ENCODE peak calls at places on chromosomes 16 and 17, in seven cellular contexts. One of them, this sample, is unnamed.

GRCh38 chr16:84532855-84533486 is 28.5 kb upstream of the MEAK7 start:
- DNase-seq in epithelial cell of esophagus: no peak
- DNase-seq in choroid plexus epithelial cell: peak
- DNase-seq in heart right ventricle: no peak
- DNase-seq in dorsolateral prefrontal cortex: no peak
- DNase-seq in adrenal gland: no peak
- DNase-seq in hepatocyte: no peak
- DNase-seq in this sample: no peak

GRCh38 chr16:15811778-15812750 is 44.8 kb downstream of the MYH11 start:
- DNase-seq in hepatocyte: peak
- DNase-seq in adrenal gland: no peak
- DNase-seq in choroid plexus epithelial cell: peak
- DNase-seq in dorsolateral prefrontal cortex: peak
- DNase-seq in heart right ventricle: peak
- DNase-seq in epithelial cell of esophagus: peak
- DNase-seq in this sample: no peak

GRCh38 chr17:56891751-56892150 is 22.1 kb downstream of the TRIM25 start:
- DNase-seq in dorsolateral prefrontal cortex: no peak
- DNase-seq in adrenal gland: no peak
- DNase-seq in epithelial cell of esophagus: no peak
- DNase-seq in heart right ventricle: no peak
- DNase-seq in choroid plexus epithelial cell: no peak
- DNase-seq in hepatocyte: no peak
- DNase-seq in this sample: peak

GRCh38 chr17:7122386-7122785 is 7.8 kb upstream of the ASGR2 start:
- DNase-seq in heart right ventricle: no peak
- DNase-seq in adrenal gland: no peak
- DNase-seq in choroid plexus epithelial cell: peak
- DNase-seq in hepatocyte: no peak
- DNase-seq in dorsolateral prefrontal cortex: no peak
- DNase-seq in epithelial cell of esophagus: no peak
- DNase-seq in this sample: no peak

GRCh38 chr17:11999715-12000114 is 2.4 kb upstream of the ZNF18 start:
- DNase-seq in dorsolateral prefrontal cortex: no peak
- DNase-seq in choroid plexus epithelial cell: no peak
- DNase-seq in epithelial cell of esophagus: no peak
- DNase-seq in heart right ventricle: no peak
- DNase-seq in adrenal gland: no peak
- DNase-seq in hepatocyte: no peak
- DNase-seq in this sample: no peak

GRCh38 chr16:65833171-65833871 is 533.2 kb upstream of the CDH5 start:
- DNase-seq in dorsolateral prefrontal cortex: no peak
- DNase-seq in heart right ventricle: no peak
- DNase-seq in hepatocyte: peak
- DNase-seq in epithelial cell of esophagus: peak
- DNase-seq in choroid plexus epithelial cell: peak
- DNase-seq in adrenal gland: peak
- DNase-seq in this sample: no peak

GRCh38 chr17:63279498-63280230 is 166.4 kb downstream of the CYB561 start:
- DNase-seq in dorsolateral prefrontal cortex: no peak
- DNase-seq in hepatocyte: no peak
- DNase-seq in choroid plexus epithelial cell: peak
- DNase-seq in epithelial cell of esophagus: peak
- DNase-seq in adrenal gland: no peak
- DNase-seq in heart right ventricle: no peak
- DNase-seq in this sample: no peak

GRCh38 chr17:77810536-77810935 is 148.0 kb upstream of the TNRC6C start:
- DNase-seq in epithelial cell of esophagus: peak
- DNase-seq in dorsolateral prefrontal cortex: no peak
- DNase-seq in adrenal gland: peak
- DNase-seq in heart right ventricle: peak
- DNase-seq in hepatocyte: no peak
- DNase-seq in choroid plexus epithelial cell: peak
- DNase-seq in this sample: no peak

GRCh38 chr17:77622627-77623026 is 335.9 kb upstream of the TNRC6C start:
- DNase-seq in choroid plexus epithelial cell: peak
- DNase-seq in dorsolateral prefrontal cortex: no peak
- DNase-seq in heart right ventricle: no peak
- DNase-seq in epithelial cell of esophagus: peak
- DNase-seq in adrenal gland: no peak
- DNase-seq in hepatocyte: no peak
- DNase-seq in this sample: no peak

GRCh38 chr17:31919802-31920525 is 16.8 kb upstream of the SUZ12 start:
- DNase-seq in heart right ventricle: no peak
- DNase-seq in epithelial cell of esophagus: peak
- DNase-seq in choroid plexus epithelial cell: peak
- DNase-seq in dorsolateral prefrontal cortex: no peak
- DNase-seq in hepatocyte: no peak
- DNase-seq in adrenal gland: no peak
- DNase-seq in this sample: no peak

GRCh38 chr17:29835438-29836351 is 94.3 kb downstream of the SSH2 start:
- DNase-seq in choroid plexus epithelial cell: peak
- DNase-seq in dorsolateral prefrontal cortex: no peak
- DNase-seq in epithelial cell of esophagus: peak
- DNase-seq in hepatocyte: no peak
- DNase-seq in adrenal gland: no peak
- DNase-seq in heart right ventricle: no peak
- DNase-seq in this sample: no peak

GRCh38 chr17:12736526-12736925 is 52.8 kb upstream of the ARHGAP44 start:
- DNase-seq in dorsolateral prefrontal cortex: no peak
- DNase-seq in hepatocyte: peak
- DNase-seq in adrenal gland: no peak
- DNase-seq in epithelial cell of esophagus: no peak
- DNase-seq in heart right ventricle: no peak
- DNase-seq in choroid plexus epithelial cell: no peak
- DNase-seq in this sample: no peak

GRCh38 chr17:41965694-41966375 is 760 bp upstream of the CNP start:
- DNase-seq in epithelial cell of esophagus: peak
- DNase-seq in hepatocyte: peak
- DNase-seq in adrenal gland: peak
- DNase-seq in choroid plexus epithelial cell: peak
- DNase-seq in heart right ventricle: peak
- DNase-seq in dorsolateral prefrontal cortex: peak
- DNase-seq in this sample: peak

GRCh38 chr17:10270258-10270657 is 71.9 kb upstream of the GAS7 start:
- DNase-seq in choroid plexus epithelial cell: no peak
- DNase-seq in hepatocyte: no peak
- DNase-seq in epithelial cell of esophagus: no peak
- DNase-seq in heart right ventricle: no peak
- DNase-seq in dorsolateral prefrontal cortex: no peak
- DNase-seq in adrenal gland: no peak
- DNase-seq in this sample: no peak

GRCh38 chr16:85449195-85449884 is 163.8 kb upstream of the GSE1 start:
- DNase-seq in dorsolateral prefrontal cortex: no peak
- DNase-seq in heart right ventricle: no peak
- DNase-seq in choroid plexus epithelial cell: no peak
- DNase-seq in adrenal gland: no peak
- DNase-seq in hepatocyte: no peak
- DNase-seq in epithelial cell of esophagus: no peak
- DNase-seq in this sample: no peak

GRCh38 chr16:53080345-53081031 is 25.7 kb downstream of the CHD9 start:
- DNase-seq in dorsolateral prefrontal cortex: no peak
- DNase-seq in choroid plexus epithelial cell: peak
- DNase-seq in epithelial cell of esophagus: peak
- DNase-seq in heart right ventricle: peak
- DNase-seq in adrenal gland: peak
- DNase-seq in hepatocyte: peak
- DNase-seq in this sample: no peak

GRCh38 chr16:77289331-77289809 is 90.2 kb downstream of the SYCE1L start:
- DNase-seq in choroid plexus epithelial cell: peak
- DNase-seq in heart right ventricle: no peak
- DNase-seq in adrenal gland: no peak
- DNase-seq in epithelial cell of esophagus: peak
- DNase-seq in hepatocyte: peak
- DNase-seq in dorsolateral prefrontal cortex: no peak
- DNase-seq in this sample: peak

GRCh38 chr17:76791053-76791980 is 53.4 kb downstream of the MFSD11 start:
- DNase-seq in adrenal gland: no peak
- DNase-seq in choroid plexus epithelial cell: peak
- DNase-seq in dorsolateral prefrontal cortex: peak
- DNase-seq in hepatocyte: peak
- DNase-seq in heart right ventricle: no peak
- DNase-seq in epithelial cell of esophagus: peak
- DNase-seq in this sample: no peak

GRCh38 chr16:22346463-22346862 is 28.0 kb downstream of the CDR2 start:
- DNase-seq in adrenal gland: no peak
- DNase-seq in dorsolateral prefrontal cortex: no peak
- DNase-seq in heart right ventricle: no peak
- DNase-seq in choroid plexus epithelial cell: no peak
- DNase-seq in hepatocyte: no peak
- DNase-seq in epithelial cell of esophagus: no peak
- DNase-seq in this sample: no peak

GRCh38 chr17:57987582-57988300 is at the start of gene VEZF1:
- DNase-seq in heart right ventricle: peak
- DNase-seq in choroid plexus epithelial cell: peak
- DNase-seq in hepatocyte: peak
- DNase-seq in epithelial cell of esophagus: peak
- DNase-seq in dorsolateral prefrontal cortex: peak
- DNase-seq in adrenal gland: peak
- DNase-seq in this sample: peak

GRCh38 chr16:69145658-69146057 is 13.2 kb downstream of the UTP4 start:
- DNase-seq in choroid plexus epithelial cell: peak
- DNase-seq in adrenal gland: no peak
- DNase-seq in hepatocyte: peak
- DNase-seq in epithelial cell of esophagus: no peak
- DNase-seq in heart right ventricle: no peak
- DNase-seq in dorsolateral prefrontal cortex: no peak
- DNase-seq in this sample: no peak

GRCh38 chr16:28974007-28974436 is 556 bp upstream of the SPNS1 start:
- DNase-seq in dorsolateral prefrontal cortex: peak
- DNase-seq in heart right ventricle: peak
- DNase-seq in adrenal gland: peak
- DNase-seq in choroid plexus epithelial cell: peak
- DNase-seq in hepatocyte: peak
- DNase-seq in epithelial cell of esophagus: peak
- DNase-seq in this sample: peak

GRCh38 chr17:44610871-44611270 is 45.4 kb upstream of the MEIOC start:
- DNase-seq in heart right ventricle: no peak
- DNase-seq in choroid plexus epithelial cell: peak
- DNase-seq in dorsolateral prefrontal cortex: no peak
- DNase-seq in epithelial cell of esophagus: peak
- DNase-seq in hepatocyte: no peak
- DNase-seq in adrenal gland: no peak
- DNase-seq in this sample: no peak

GRCh38 chr17:50629902-50630301 is 4.8 kb upstream of the ABCC3 start:
- DNase-seq in dorsolateral prefrontal cortex: no peak
- DNase-seq in choroid plexus epithelial cell: no peak
- DNase-seq in heart right ventricle: no peak
- DNase-seq in epithelial cell of esophagus: no peak
- DNase-seq in adrenal gland: no peak
- DNase-seq in hepatocyte: no peak
- DNase-seq in this sample: no peak

GRCh38 chr16:1724491-1724890 is 18.5 kb downstream of the MAPK8IP3 start:
- DNase-seq in hepatocyte: no peak
- DNase-seq in dorsolateral prefrontal cortex: no peak
- DNase-seq in choroid plexus epithelial cell: no peak
- DNase-seq in heart right ventricle: no peak
- DNase-seq in adrenal gland: no peak
- DNase-seq in epithelial cell of esophagus: no peak
- DNase-seq in this sample: no peak
- TF ChIP-seq CTCF in hepatocyte: no peak
- TF ChIP-seq CTCF in dorsolateral prefrontal cortex: no peak
- TF ChIP-seq CTCF in choroid plexus epithelial cell: no peak
- TF ChIP-seq CTCF in heart right ventricle: no peak
- TF ChIP-seq CTCF in adrenal gland: no peak
- TF ChIP-seq CTCF in epithelial cell of esophagus: no peak
- TF ChIP-seq CTCF in this sample: no peak

DNA sequence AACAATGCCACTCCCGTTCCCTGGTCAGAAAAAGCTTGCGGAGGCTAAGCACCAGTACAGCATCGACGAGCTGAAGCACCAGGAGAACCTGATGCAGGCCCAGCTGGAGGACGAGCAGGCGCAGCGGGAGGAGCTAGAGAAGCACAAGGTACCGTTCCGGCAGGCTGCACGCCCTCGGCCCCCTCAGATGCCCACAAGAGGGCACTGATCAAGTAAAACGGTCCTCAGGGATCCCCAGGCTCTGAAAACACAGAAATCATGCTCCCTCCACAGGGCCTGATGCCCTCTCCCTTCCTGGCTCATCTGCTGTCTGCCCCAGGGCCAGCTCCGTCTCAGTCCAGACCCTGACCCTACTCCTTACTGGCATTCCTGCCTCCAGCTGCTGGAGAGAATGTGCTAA is 21.6 kb downstream of the DRC3 start:
- DNase-seq in adrenal gland: peak
- DNase-seq in epithelial cell of esophagus: peak
- DNase-seq in heart right ventricle: peak
- DNase-seq in dorsolateral prefrontal cortex: no peak
- DNase-seq in hepatocyte: peak
- DNase-seq in choroid plexus epithelial cell: peak
- DNase-seq in this sample: peak
- TF ChIP-seq CTCF in adrenal gland: peak
- TF ChIP-seq CTCF in epithelial cell of esophagus: no peak
- TF ChIP-seq CTCF in heart right ventricle: peak
- TF ChIP-seq CTCF in dorsolateral prefrontal cortex: peak
- TF ChIP-seq CTCF in hepatocyte: peak
- TF ChIP-seq CTCF in choroid plexus epithelial cell: peak
- TF ChIP-seq CTCF in this sample: peak

DNA sequence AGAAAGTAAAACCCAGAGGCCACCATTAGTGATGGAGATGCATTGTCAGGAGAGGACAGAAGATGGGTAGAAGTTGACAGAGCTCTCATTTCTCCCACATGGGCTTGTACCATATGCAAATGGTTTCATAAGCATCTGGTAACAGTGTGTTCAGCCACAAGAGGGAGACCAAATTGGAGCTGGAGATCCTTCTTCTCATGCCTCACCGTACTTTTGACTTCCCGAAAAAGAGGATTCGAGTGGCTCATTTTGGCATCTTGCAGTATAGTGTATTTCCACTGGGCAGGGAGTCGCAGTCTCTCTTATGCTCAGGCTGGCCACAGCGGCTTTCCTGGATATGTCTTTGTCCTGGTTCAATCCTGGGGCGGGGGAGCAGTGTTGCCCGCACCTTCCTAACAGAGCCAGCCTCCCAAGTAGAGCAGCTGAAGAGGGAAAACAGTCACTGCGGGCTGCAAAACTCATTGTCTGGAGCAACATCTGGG is 23.8 kb downstream of the TBC1D3B start:
- DNase-seq in choroid plexus epithelial cell: peak
- DNase-seq in dorsolateral prefrontal cortex: no peak
- DNase-seq in heart right ventricle: no peak
- DNase-seq in adrenal gland: no peak
- DNase-seq in hepatocyte: no peak
- DNase-seq in epithelial cell of esophagus: peak
- DNase-seq in this sample: no peak
- TF ChIP-seq CTCF in choroid plexus epithelial cell: peak
- TF ChIP-seq CTCF in dorsolateral prefrontal cortex: no peak
- TF ChIP-seq CTCF in heart right ventricle: no peak
- TF ChIP-seq CTCF in adrenal gland: no peak
- TF ChIP-seq CTCF in hepatocyte: peak
- TF ChIP-seq CTCF in epithelial cell of esophagus: peak
- TF ChIP-seq CTCF in this sample: no peak

DNA sequence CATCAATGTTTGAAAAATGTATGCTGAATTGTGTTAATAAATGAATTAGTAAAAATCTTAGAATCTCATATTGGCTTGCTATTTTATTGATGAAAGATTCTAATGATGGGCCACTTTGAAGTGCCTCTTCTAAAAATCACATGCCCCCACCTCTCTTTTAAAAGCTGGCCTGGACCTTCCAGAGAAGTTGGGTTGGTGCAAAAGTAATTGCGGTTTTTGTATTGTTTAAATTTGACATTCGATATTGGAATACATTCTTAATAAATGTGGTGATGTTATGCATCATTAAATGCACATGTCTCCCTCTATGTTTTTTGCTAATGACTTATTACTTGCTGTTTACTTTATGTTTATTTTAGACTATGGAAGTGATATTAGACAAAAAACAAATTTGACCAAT is 314.6 kb upstream of the C16orf82 start:
- DNase-seq in choroid plexus epithelial cell: no peak
- DNase-seq in adrenal gland: no peak
- DNase-seq in dorsolateral prefrontal cortex: no peak
- DNase-seq in hepatocyte: no peak
- DNase-seq in heart right ventricle: no peak
- DNase-seq in epithelial cell of esophagus: no peak
- DNase-seq in this sample: no peak
- TF ChIP-seq CTCF in choroid plexus epithelial cell: no peak
- TF ChIP-seq CTCF in adrenal gland: no peak
- TF ChIP-seq CTCF in dorsolateral prefrontal cortex: no peak
- TF ChIP-seq CTCF in hepatocyte: no peak
- TF ChIP-seq CTCF in heart right ventricle: no peak
- TF ChIP-seq CTCF in epithelial cell of esophagus: no peak
- TF ChIP-seq CTCF in this sample: no peak